ENCODE peak calls at places on chromosomes 7 and 10, in six cellular contexts. Y, O, V, A, M and C are unnamed samples.

GRCh38 chr10:30987463-30987862 is 44.2 kb downstream of the ZNF438 start:
- DNase-seq in Y (no peak), O (no peak), V (no peak), A (no peak), M (no peak), C (peak; percentile 45)

GRCh38 chr7:128421384-128421783 is 11.6 kb upstream of the IMPDH1 start:
- DNase-seq in Y (no peak), O (no peak), V (no peak), A (no peak), M (no peak), C (no peak)

GRCh38 chr10:80444646-80445319 is 9.3 kb upstream of the TSPAN14 start:
- DNase-seq in Y (peak; percentile 87), O (peak; percentile 74), V (peak; percentile 63), A (peak; percentile 77), M (peak; percentile 80), C (peak; percentile 83)

GRCh38 chr7:20330176-20330796 is 414 bp upstream of the ITGB8 start:
- DNase-seq in Y (peak; percentile 88), O (peak; percentile 90), V (peak; percentile 83), A (peak; percentile 81), M (peak; percentile 94), C (peak; percentile 95)

GRCh38 chr7:1364068-1364905 is 95.0 kb downstream of the MICALL2 start:
- DNase-seq in Y (no peak), O (peak; percentile 8), V (no peak), A (no peak), M (no peak), C (no peak)

GRCh38 chr10:111824128-111824527 is 359.4 kb downstream of the GPAM start:
- DNase-seq in Y (no peak), O (no peak), V (no peak), A (no peak), M (no peak), C (no peak)

GRCh38 chr7:135855836-135856235 is 107.2 kb upstream of the FAM180A start:
- DNase-seq in Y (no peak), O (no peak), V (no peak), A (peak; percentile 40), M (no peak), C (peak; percentile 27)

GRCh38 chr7:727806-728460 is 852 bp upstream of the PRKAR1B start:
- DNase-seq in Y (no peak), O (no peak), V (no peak), A (peak; percentile 43), M (no peak), C (peak; percentile 23)

GRCh38 chr7:209846-210245 is 17.5 kb downstream of the FAM20C start:
- DNase-seq in Y (no peak), O (no peak), V (no peak), A (no peak), M (no peak), C (no peak)

GRCh38 chr7:100435401-100436304 is 644 bp downstream of the PPP1R35 start:
- DNase-seq in Y (peak; percentile 33), O (peak; percentile 52), V (peak; percentile 64), A (peak; percentile 64), M (peak; percentile 79), C (no peak)

DNA sequence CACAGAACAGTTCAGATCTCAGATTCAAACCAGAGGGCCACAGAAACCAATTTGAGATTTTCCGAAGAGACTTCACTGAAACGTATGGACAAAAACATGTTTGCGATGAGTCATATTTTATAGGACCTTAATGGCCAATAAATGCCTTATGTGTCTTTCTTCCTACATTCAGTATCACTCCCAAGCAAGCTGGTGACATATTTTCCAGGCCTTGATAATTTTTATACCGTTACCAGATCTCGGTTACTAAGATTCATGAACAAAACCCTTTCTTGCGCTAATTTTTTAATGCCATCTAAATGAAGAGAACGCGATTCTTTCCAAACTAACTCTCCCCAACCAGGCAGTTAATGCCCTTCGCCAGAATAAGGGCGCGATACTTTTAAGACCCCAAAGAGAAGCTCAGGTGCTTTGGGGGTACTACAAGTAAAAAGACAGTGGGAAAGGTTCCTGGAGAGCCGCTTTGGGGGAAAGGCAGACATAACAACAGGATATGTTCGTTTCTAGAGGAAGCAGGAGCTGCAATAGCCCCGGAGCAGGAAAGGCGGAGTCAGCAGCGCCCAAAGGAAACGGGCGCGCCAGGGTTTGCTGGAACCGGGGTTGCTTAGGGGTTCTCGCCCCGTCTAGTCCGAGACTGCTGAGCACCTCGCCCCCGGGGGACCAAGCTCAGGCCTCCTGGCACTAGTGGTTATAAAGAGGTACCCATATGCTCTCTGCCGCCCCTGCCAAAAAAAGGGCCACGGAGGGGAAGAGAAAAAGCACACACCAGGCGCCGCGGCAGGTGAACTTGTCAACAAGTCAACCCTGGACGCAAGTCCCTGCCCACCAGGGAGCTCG is 878 bp downstream of the ICA1 start:
- DNase-seq in Y (no peak), O (peak; percentile 70), V (peak; percentile 61), A (peak; percentile 51), M (peak; percentile 82), C (no peak)
- H3K4me3 ChIP-seq in Y (peak overlapping the region; percentile 49), O (peak overlapping the region; percentile 93), V (peak overlapping the region; percentile 62), A (peak overlapping the region; percentile 59), M (peak overlapping the region; percentile 67), C (peak overlapping the region; percentile 31)

DNA sequence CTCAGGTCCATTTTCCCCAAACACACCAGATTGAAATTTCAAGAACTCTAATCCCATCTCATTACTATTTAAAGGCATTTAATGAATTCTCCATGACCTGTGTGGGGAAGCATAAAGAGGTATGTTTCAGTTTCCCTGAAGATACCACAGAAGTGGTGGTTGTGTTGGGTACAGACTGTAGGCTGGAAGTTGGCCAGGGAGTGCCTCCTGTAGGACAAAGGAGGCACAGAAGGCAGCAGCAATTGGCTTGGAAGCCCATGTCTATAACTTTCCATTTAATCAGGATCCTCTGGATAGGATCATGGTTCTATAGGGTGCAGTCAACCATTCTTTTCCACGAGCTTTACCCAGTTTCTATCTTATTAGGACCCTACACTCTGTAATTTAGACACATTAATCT is 8.6 kb upstream of the BET1 start:
- DNase-seq in Y (no peak), O (no peak), V (no peak), A (peak; percentile 30), M (no peak), C (no peak)
- TF ChIP-seq CTCF in Y (no peak), O (no peak), V (no peak), A (peak; percentile 65), M (no peak), C (no peak)

DNA sequence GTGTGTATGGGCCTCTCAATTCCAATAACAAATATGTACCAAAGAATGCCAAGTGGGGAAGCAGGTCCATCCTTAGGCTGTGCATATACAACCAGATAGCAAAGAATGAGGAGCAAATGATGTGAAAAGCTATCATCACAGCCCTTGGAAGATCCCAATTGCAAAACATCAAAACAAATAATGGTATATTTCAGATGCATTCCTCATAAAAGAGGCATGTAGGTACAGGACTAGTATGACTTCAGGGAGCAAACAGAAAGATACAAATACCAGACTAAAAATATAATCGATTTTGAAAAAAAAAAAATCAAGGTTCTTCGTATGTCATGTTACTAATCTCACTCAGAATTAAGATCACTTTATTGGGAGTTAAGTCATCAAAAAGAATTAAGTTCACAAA is 18.5 kb upstream of the SPOCK2 start:
- DNase-seq in Y (no peak), O (no peak), V (no peak), A (no peak), M (no peak), C (no peak)
- H3K4me3 ChIP-seq in Y (no peak overlapping the region), O (no peak overlapping the region), V (no peak overlapping the region), A (no peak overlapping the region), M (no peak overlapping the region), C (no peak overlapping the region)

DNA sequence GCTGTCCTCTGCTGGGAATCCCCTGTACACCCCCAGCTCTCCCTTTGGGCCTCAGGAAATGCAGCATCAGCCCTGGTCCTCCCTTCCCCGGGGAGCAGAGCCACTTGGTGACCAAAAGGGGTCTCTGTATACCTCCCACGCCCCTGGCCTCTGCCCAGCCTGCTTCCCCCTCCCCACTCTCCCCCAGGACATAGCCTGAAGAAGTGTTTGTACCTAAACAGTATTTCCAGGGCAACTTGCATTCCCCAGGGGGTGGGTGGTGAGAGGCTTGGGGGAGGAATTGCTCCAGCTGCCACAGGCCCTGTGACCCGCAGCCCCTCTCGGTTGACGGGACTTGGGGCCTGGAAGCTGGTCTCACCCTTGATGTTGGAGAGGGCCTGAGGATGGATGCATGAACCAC is 39.3 kb downstream of the TMEM270 start:
- DNase-seq in Y (no peak), O (peak; percentile 21), V (no peak), A (peak; percentile 38), M (no peak), C (no peak)
- TF ChIP-seq CTCF in Y (no peak), O (no peak), V (no peak), A (peak; percentile 56), M (no peak), C (no peak)

DNA sequence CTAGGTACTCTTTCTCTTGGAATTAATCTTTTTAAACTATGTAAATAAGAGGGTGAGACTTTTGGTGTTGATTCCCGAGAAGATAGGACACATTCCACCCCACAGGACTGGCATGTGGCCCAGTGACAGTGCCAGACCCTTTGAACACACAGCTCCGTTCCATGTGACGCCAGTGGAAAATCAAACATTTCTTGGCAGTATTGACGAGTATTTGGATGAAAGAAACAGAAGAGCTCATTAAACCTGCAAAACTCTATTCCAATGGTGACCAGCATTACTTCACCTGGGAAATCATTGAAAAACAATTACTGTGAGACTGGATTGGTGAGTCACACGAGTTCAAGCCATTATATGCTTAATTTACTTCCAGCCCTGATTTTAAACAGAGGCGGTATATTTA is 25.8 kb downstream of the AKR1E2 start:
- DNase-seq in Y (no peak), O (no peak), V (no peak), A (no peak), M (no peak), C (peak; percentile 46)
- H3K4me3 ChIP-seq in Y (no peak overlapping the region), O (no peak overlapping the region), V (no peak overlapping the region), A (no peak overlapping the region), M (no peak overlapping the region), C (no peak overlapping the region)

GRCh38 chr7:133207687-133208086 is 45.2 kb upstream of the EXOC4 start:
- DNase-seq in Y (peak; percentile 24), O (no peak), V (no peak), A (peak; percentile 63), M (no peak), C (no peak)
- TF ChIP-seq CTCF in Y (peak; percentile 11), O (no peak), V (no peak), A (peak; percentile 51), M (no peak), C (no peak)

GRCh38 chr7:157853076-157853788 is 516.4 kb downstream of the DNAJB6 start:
- DNase-seq in Y (no peak), O (no peak), V (no peak), A (no peak), M (no peak), C (no peak)
- H3K4me3 ChIP-seq in Y (no peak overlapping the region), O (no peak overlapping the region), V (no peak overlapping the region), A (no peak overlapping the region), M (no peak overlapping the region), C (no peak overlapping the region)